ENCODE peak calls at places on chromosome 6, in five cellular contexts. Z is breast epithelium; O is SJSA1; K is tibial artery; R is CD4-positive, alpha-beta memory T cell. P is an unnamed sample.

GRCh38 chr6:156778615-156779205 is 1.5 kb downstream of the ARID1B start:
- DNase-seq in Z (peak; percentile 59), O (peak; percentile 56), K (peak; percentile 54), R (peak; percentile 50), P (peak; percentile 68)

GRCh38 chr6:90610291-90610670 is 23.4 kb upstream of the MAP3K7 start:
- DNase-seq in K (no peak), Z (no peak), O (no peak), R (no peak), P (no peak)

GRCh38 chr6:79868098-79868722 is 79.1 kb downstream of the ELOVL4 start:
- DNase-seq in K (no peak), O (no peak), Z (no peak), R (peak; percentile 48), P (peak; percentile 54)

GRCh38 chr6:28511628-28512300 is 3.8 kb downstream of the GPX6 start:
- DNase-seq in K (no peak), O (no peak), Z (no peak), R (no peak), P (peak; percentile 42)

GRCh38 chr6:170062904-170063220 is 228.0 kb downstream of the DLL1 start:
- DNase-seq in Z (peak; percentile 20), R (no peak), K (peak; percentile 16), O (no peak), P (no peak)

GRCh38 chr6:167225903-167226508 is 65.1 kb upstream of the UNC93A start:
- DNase-seq in K (no peak), O (no peak), Z (no peak), R (no peak), P (no peak)

GRCh38 chr6:55886185-55886836 is 10.9 kb upstream of the BMP5 start:
- DNase-seq in R (no peak), Z (no peak), K (no peak), O (no peak), P (no peak)

GRCh38 chr6:104623052-104623690 is 236.5 kb downstream of the HACE1 start:
- DNase-seq in K (no peak), Z (no peak), O (peak; percentile 53), R (no peak), P (no peak)

GRCh38 chr6:41723936-41724637 is 11.3 kb downstream of the TFEB start:
- DNase-seq in O (no peak), R (no peak), Z (no peak), K (no peak), P (peak; percentile 35)

GRCh38 chr6:16711551-16712249 is 49.6 kb downstream of the ATXN1 start:
- DNase-seq in K (no peak), O (no peak), Z (no peak), R (peak; percentile 37), P (no peak)

GRCh38 chr6:48255094-48255493 is 144.1 kb upstream of the PTCHD4 start:
- DNase-seq in Z (no peak), K (no peak), R (no peak), O (no peak), P (no peak)

GRCh38 chr6:46990031-46990644 is 52.0 kb downstream of the ADGRF1 start:
- DNase-seq in R (no peak), Z (no peak), K (no peak), O (peak; percentile 49), P (no peak)

GRCh38 chr6:26521485-26522391 is 16.4 kb upstream of the HMGN4 start:
- DNase-seq in R (peak; percentile 76), K (peak; percentile 69), O (peak; percentile 87), Z (peak; percentile 67), P (peak; percentile 63)

GRCh38 chr6:170087946-170088348 is 202.9 kb downstream of the DLL1 start:
- DNase-seq in K (peak; percentile 17), R (peak; percentile 48), Z (peak; percentile 37), O (peak; percentile 31), P (peak; percentile 48)

GRCh38 chr6:1695546-1696494 is 86.1 kb downstream of the FOXC1 start:
- DNase-seq in Z (no peak), K (peak; percentile 64), O (no peak), R (no peak), P (no peak)

GRCh38 chr6:154258064-154258757 is 98.4 kb downstream of the IPCEF1 start:
- DNase-seq in K (no peak), O (no peak), R (no peak), Z (no peak), P (no peak)

GRCh38 chr6:53794073-53794719 is 609 bp upstream of the LRRC1 start:
- DNase-seq in Z (peak; percentile 64), R (peak; percentile 69), K (peak; percentile 78), O (peak; percentile 67), P (peak; percentile 57)

GRCh38 chr6:81766482-81767069 is 14.1 kb upstream of the TENT5A start:
- DNase-seq in Z (no peak), K (no peak), O (no peak), R (no peak), P (no peak)

GRCh38 chr6:149492798-149493165 is 8.0 kb upstream of the ZC3H12D start:
- DNase-seq in O (no peak), R (no peak), K (no peak), Z (no peak), P (no peak)

GRCh38 chr6:105075210-105075609 is 104.6 kb downstream of the POPDC3 start:
- DNase-seq in R (no peak), O (no peak), K (no peak), Z (no peak), P (no peak)

GRCh38 chr6:26022737-26023136 is 60.1 kb downstream of the TRIM38 start:
- DNase-seq in K (no peak), Z (no peak), R (no peak), O (no peak), P (no peak)

GRCh38 chr6:101393291-101394251 is at the start of gene GRIK2:
- DNase-seq in R (no peak), Z (no peak), K (no peak), O (peak; percentile 54), P (peak; percentile 53)

GRCh38 chr6:161001421-161001820 is 9.9 kb downstream of the MAP3K4 start:
- DNase-seq in K (no peak), O (no peak), Z (no peak), R (no peak), P (peak; percentile 10)

GRCh38 chr6:36124881-36125280 is 5.4 kb upstream of the MAPK13 start:
- DNase-seq in Z (no peak), K (peak; percentile 13), R (no peak), O (no peak), P (no peak)

GRCh38 chr6:82818727-82819126 is 246.9 kb downstream of the UBE3D start:
- DNase-seq in R (no peak), K (no peak), Z (no peak), O (no peak), P (no peak)

DNA sequence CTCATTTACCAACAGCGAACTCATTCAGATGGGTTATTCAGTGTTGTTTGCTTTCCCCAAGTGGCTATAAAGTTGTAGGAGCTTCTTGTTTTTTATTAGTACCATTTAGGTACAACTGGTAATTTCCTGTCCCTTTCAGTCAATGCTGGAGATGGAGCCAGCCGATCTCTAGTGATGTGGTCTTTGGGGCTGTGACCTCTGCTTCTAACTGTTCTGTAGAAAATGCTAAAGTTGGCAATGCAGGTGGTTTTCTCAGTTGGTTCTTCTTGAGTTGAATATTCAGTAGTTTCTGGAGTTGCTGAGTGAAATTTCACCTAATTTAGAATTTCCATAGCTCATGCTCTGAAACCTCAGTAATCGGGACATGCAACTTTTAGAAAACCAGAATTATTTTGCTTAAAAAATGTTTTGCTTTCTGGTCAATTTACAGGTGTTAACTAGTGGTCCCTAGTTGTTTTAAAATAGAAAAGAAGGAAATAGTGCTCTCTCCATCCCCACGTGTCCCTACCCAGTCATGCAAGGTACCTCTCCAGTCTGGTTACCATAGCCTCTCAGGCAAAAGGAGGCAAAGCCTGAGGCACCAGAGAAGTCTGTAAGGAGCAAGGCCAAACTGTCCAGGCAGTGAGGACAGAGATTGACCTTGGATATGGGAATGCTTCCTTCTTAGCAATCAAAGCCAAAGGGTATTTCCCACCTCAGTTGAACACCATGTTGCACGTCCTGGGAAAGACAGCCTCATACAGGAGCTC is 27.3 kb upstream of the GABRR1 start:
- DNase-seq in O (no peak), R (no peak), K (no peak), Z (no peak), P (no peak)
- H3K27ac ChIP-seq in O (no peak overlapping the region), R (no peak overlapping the region), K (no peak overlapping the region), Z (no peak overlapping the region), P (no peak overlapping the region)

GRCh38 chr6:147207351-147207750 is 3.1 kb downstream of the STXBP5 start:
- DNase-seq in Z (no peak), O (no peak), R (no peak), K (no peak), P (no peak)

GRCh38 chr6:147204843-147205311 is 660 bp downstream of the STXBP5 start:
- DNase-seq in K (no peak), O (no peak), Z (no peak), R (no peak), P (no peak)

GRCh38 chr6:147209762-147210449 is 5.7 kb downstream of the STXBP5 start:
- DNase-seq in Z (no peak), O (no peak), K (no peak), R (no peak), P (no peak)

GRCh38 chr6:147205690-147206600 is 1.7 kb downstream of the STXBP5 start:
- DNase-seq in Z (no peak), K (no peak), O (no peak), R (no peak), P (no peak)

DNA sequence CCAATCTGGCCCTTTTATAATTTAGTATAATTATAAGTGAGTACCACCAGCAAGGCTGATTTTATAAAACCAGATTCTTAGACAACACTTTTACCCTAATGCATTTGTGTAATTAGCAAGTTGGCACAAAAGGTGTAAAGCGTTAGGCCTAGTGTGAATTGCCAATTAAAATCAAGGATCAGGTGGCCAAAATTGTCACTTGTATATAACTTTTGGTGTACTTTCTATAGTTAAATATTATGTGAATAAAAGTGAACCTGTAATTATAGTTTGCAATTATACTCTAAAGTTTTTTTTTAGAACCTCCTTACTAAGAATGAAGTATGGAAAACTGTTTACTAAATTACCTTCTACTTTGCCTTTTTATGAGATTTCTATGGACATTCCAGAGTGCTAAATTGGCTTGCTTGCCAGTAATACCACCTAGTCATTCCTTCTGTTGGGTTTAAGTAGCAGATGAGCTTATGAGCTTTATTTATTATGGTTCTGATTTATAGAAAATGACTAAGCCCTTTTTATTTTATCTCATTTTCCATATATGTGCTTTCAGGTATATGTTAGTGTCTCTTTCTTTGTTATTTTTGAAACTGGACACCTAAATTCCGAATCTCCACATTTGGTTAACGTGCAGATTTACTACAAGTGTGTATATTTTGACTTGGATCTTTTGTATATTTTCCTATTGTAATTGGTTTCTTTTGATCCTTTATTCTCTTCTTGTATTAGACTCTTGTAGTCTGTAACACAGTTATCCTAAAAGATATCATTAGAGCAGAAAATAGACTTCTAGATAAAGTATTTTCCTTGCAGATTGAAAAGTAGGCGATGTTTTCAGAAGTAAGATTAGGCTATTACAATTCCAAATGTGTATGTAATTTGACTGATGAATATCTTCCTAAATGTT is 3.9 kb downstream of the STXBP5 start:
- DNase-seq in O (no peak), Z (no peak), R (no peak), K (no peak), P (no peak)
- H3K4me3 ChIP-seq in O (no peak overlapping the region), Z (no peak overlapping the region), R (no peak overlapping the region), K (peak overlapping the region; percentile 68), P (no peak overlapping the region)

DNA sequence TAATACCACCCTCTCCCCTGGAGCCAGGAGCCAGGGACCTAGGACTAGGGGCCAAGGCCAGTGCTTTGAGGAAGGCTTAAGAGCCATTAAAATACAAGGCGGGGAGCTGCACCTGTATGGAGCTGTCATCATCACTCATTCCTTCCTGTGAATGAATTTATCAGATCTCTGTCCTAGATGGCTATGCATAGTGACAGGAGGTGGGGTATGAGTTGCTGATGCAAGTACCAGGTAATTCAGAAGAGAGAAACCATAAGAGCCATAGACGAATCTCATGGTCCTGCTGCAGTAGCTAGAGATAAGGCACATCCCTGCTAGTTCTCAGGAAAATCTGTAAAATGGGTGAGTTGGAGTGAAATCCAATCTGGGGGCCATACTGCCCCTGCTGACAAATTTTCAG is 10.3 kb downstream of the GRM4 start:
- DNase-seq in Z (no peak), O (no peak), K (no peak), R (no peak), P (peak; percentile 8)
- H3K4me1 ChIP-seq in Z (no peaks in the 10 kb centered on the region), O (no peaks in the 10 kb centered on the region), K (no peaks in the 10 kb centered on the region), R (no peaks in the 10 kb centered on the region), P (no peaks in the 10 kb centered on the region)

GRCh38 chr6:111662192-111662793 is 56.6 kb upstream of the TRAF3IP2 start:
- DNase-seq in O (no peak), R (no peak), K (no peak), Z (no peak), P (no peak)
- H3K27ac ChIP-seq in O (no peak overlapping the region), R (no peak overlapping the region), K (peak overlapping the region; percentile 18), Z (peak overlapping the region; percentile 89), P (no peak overlapping the region)